ENCODE peak calls at places on chromosomes 12 and 14, in eight cellular contexts. E is IMR-90, F is tibial nerve, Y is heart left ventricle, U is lower leg skin, I is body of pancreas, Z is A549, B is HepG2. Q is an unnamed sample.

GRCh38 chr14:51730094-51730493 is 78.4 kb downstream of the FRMD6 start:
- DNase-seq in E (no peak), F (no peak), Y (no peak), U (no peak), I (no peak), Z (no peak), B (no peak), Q (no peak)

GRCh38 chr12:74424778-74425177 is 112.9 kb upstream of the ATXN7L3B start:
- DNase-seq in E (no peak), F (no peak), Y (no peak), U (no peak), I (no peak), Z (no peak), B (peak; percentile 6), Q (no peak)

GRCh38 chr12:79927772-79928474 is 7.0 kb downstream of the PPP1R12A start:
- DNase-seq in E (peak; percentile 23), F (no peak), Y (no peak), U (no peak), I (no peak), Z (no peak), B (no peak), Q (no peak)

GRCh38 chr14:105071326-105071725 is 6.1 kb upstream of the GPR132 start:
- DNase-seq in E (no peak), F (no peak), Y (no peak), U (no peak), I (no peak), Z (no peak), B (no peak), Q (no peak)

GRCh38 chr12:30880813-30881212 is 45.7 kb upstream of the TSPAN11 start:
- DNase-seq in E (no peak), F (no peak), Y (no peak), U (no peak), I (no peak), Z (no peak), B (no peak), Q (no peak)

GRCh38 chr12:51181558-51181957 is 8.6 kb upstream of the TFCP2 start:
- DNase-seq in E (no peak), F (no peak), Y (no peak), U (no peak), I (no peak), Z (no peak), B (no peak), Q (no peak)

GRCh38 chr12:81284137-81284536 is 206.3 kb downstream of the ACSS3 start:
- DNase-seq in E (peak; percentile 4), F (no peak), Y (no peak), U (no peak), I (no peak), Z (no peak), B (no peak), Q (no peak)

GRCh38 chr12:63994704-63995103 is 150.2 kb downstream of the SRGAP1 start:
- DNase-seq in E (peak; percentile 61), F (no peak), Y (no peak), U (no peak), I (no peak), Z (no peak), B (no peak), Q (no peak)

GRCh38 chr12:33245459-33245858 is 194.2 kb downstream of the SYT10 start:
- DNase-seq in E (no peak), F (no peak), Y (no peak), U (no peak), I (no peak), Z (no peak), B (no peak), Q (no peak)

GRCh38 chr12:76560083-76560491 is 516 bp upstream of the OSBPL8 start:
- DNase-seq in E (no peak), F (no peak), Y (no peak), U (no peak), I (no peak), Z (no peak), B (no peak), Q (no peak)
- TF ChIP-seq POLR2A in E (no peak), F (no peak), Y (no peak), U (no peak), I (no peak), Z (no peak), B (no peak), Q (no peak)

GRCh38 chr14:21105095-21105494 is 4.2 kb downstream of the TMEM253 start:
- DNase-seq in E (no peak), F (no peak), Y (no peak), U (no peak), I (no peak), Z (no peak), B (no peak), Q (no peak)

GRCh38 chr14:21106191-21106505 is 5.3 kb downstream of the TMEM253 start:
- DNase-seq in E (no peak), F (no peak), Y (no peak), U (no peak), I (no peak), Z (no peak), B (no peak), Q (no peak)

GRCh38 chr14:21108791-21109190 is 7.9 kb downstream of the TMEM253 start:
- DNase-seq in E (no peak), F (no peak), Y (no peak), U (no peak), I (no peak), Z (no peak), B (no peak), Q (no peak)

GRCh38 chr14:21107360-21107781 is 6.5 kb downstream of the TMEM253 start:
- DNase-seq in E (peak; percentile 48), F (no peak), Y (no peak), U (no peak), I (no peak), Z (no peak), B (no peak), Q (no peak)

DNA sequence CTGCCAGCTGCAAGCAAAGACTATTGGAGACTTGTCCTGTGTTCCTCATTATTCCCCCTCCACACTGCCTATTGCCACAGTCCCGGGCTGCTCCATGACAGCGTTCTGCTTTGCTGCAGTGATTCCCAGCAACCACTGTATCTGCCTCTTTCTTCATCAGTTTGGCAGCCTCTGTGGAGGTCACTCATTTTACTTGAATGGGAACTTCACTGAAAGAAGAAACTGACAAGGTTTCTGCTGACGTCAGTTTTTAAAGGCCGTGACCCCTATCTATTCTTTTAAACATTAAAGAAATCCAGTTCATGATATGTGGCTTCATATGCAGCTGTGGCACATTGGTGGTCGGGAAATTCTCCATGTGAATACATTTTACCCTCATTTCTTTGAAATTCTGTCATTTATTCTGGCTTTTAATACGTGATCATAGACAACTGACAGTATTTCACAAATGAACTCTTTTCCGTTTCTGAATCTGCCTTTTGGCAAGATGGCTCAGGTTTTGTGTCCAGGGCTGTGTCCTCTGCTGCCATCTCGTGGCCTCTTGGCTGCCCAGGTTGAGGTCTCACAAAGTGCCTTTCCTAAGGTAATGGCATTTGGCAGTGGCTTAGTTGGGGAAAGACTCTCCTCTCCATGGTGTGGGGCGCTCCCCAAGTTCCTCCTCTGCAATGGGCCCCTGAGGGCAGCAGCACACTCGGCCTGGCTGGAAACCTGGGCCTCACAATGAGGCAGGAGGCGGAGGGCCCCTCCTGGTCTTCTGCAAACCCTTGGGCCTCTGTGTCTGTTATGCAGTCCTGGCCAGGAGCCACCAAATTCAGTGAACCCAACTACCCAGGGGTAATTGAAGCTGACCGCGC is 5.9 kb downstream of the TMEM253 start:
- DNase-seq in E (peak; percentile 68), F (peak; percentile 79), Y (peak; percentile 83), U (peak; percentile 80), I (peak; percentile 89), Z (peak; percentile 78), B (peak; percentile 84), Q (peak; percentile 79)
- TF ChIP-seq CTCF in E (peak; percentile 88), F (peak; percentile 88), Y (peak; percentile 94), U (no peak), I (peak; percentile 88), Z (peak; percentile 87), B (peak; percentile 99), Q (peak; percentile 83)

GRCh38 chr12:111411187-111411764 is 5.6 kb downstream of the SH2B3 start:
- DNase-seq in E (no peak), F (no peak), Y (no peak), U (no peak), I (no peak), Z (no peak), B (no peak), Q (no peak)

GRCh38 chr12:111412830-111413441 is 7.2 kb downstream of the SH2B3 start:
- DNase-seq in E (no peak), F (no peak), Y (no peak), U (no peak), I (no peak), Z (no peak), B (no peak), Q (no peak)

GRCh38 chr12:111414711-111415252 is 9.1 kb downstream of the SH2B3 start:
- DNase-seq in E (no peak), F (no peak), Y (no peak), U (no peak), I (no peak), Z (no peak), B (no peak), Q (no peak)

GRCh38 chr12:111412007-111412829 is 6.5 kb downstream of the SH2B3 start:
- DNase-seq in E (no peak), F (no peak), Y (peak; percentile 73), U (no peak), I (no peak), Z (no peak), B (no peak), Q (no peak)

GRCh38 chr12:111413442-111414086 is 7.8 kb downstream of the SH2B3 start:
- DNase-seq in E (peak; percentile 77), F (no peak), Y (peak; percentile 81), U (no peak), I (no peak), Z (no peak), B (no peak), Q (peak; percentile 52)
- H3K4me3 ChIP-seq in E (no peak overlapping the region), F (no peak overlapping the region), Y (no peak overlapping the region), U (no peak overlapping the region), I (no peak overlapping the region), Z (no peak overlapping the region), B (no peak overlapping the region), Q (no peak overlapping the region)

DNA sequence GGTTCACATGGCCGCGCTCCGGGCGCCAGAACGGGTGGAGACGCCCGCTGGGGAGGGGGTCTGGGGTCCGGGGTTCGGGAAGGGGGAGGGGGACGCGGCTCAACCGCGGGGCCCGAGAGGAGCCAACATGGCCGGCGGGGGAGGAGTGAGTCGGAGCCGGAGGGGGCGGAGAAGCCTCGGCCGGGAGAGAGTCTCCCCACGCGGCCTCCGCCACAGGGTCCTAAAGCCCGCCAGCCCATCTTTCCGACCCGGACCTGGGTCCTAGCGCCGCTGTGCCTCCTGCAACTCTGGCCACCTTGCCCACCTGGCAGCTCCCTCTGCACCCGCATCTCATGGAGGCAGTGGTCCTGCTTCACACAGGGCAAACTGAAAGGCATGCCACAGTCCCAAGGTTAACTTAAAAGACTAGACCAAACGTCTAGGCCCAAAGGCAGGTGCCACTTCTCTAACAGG is at the start of gene BAZ2A:
- DNase-seq in E (peak; percentile 72), F (peak; percentile 72), Y (peak; percentile 91), U (peak; percentile 86), I (peak; percentile 84), Z (peak; percentile 92), B (peak; percentile 64), Q (peak; percentile 85)
- TF ChIP-seq POLR2A in E (no peak), F (peak; percentile 46), Y (no peak), U (no peak), I (peak; percentile 32), Z (no peak), B (peak; percentile 45), Q (peak; percentile 31)

GRCh38 chr12:71371132-71371531 is 68.5 kb upstream of the LGR5 start:
- DNase-seq in E (no peak), F (no peak), Y (no peak), U (no peak), I (no peak), Z (no peak), B (peak; percentile 16), Q (no peak)
- TF ChIP-seq CTCF in E (no peak), F (no peak), Y (no peak), U (no peak), I (peak; percentile 11), Z (no peak), B (peak; percentile 55), Q (no peak)

GRCh38 chr12:113788020-113788856 is 177.9 kb downstream of the RBM19 start:
- DNase-seq in E (peak; percentile 35), F (no peak), Y (no peak), U (no peak), I (no peak), Z (no peak), B (no peak), Q (no peak)
- H3K4me3 ChIP-seq in E (no peak overlapping the region), F (no peak overlapping the region), Y (no peak overlapping the region), U (no peak overlapping the region), I (no peak overlapping the region), Z (no peak overlapping the region), B (no peak overlapping the region), Q (no peak overlapping the region)

Q was measured in gastrocnemius medialis.